ENCODE peak calls at places on chromosomes 2 and 18, in five cellular contexts. A is cardiac fibroblast, F is stromal cell of bone marrow, P is AG08396, C is lower lobe of right lung. E is an unnamed sample.

GRCh38 chr2:219207884-219208740 is 1.5 kb downstream of the ZFAND2B start:
- DNase-seq in A (peak; percentile 73), F (no peak), P (peak; percentile 68), C (no peak), E (no peak)

GRCh38 chr2:18829331-18829902 is 240.0 kb upstream of the NT5C1B start:
- DNase-seq in A (peak; percentile 56), F (no peak), P (peak; percentile 20), C (no peak), E (no peak)

GRCh38 chr2:85156141-85156540 is 22.9 kb downstream of the TCF7L1 start:
- DNase-seq in A (peak; percentile 65), F (no peak), P (no peak), C (no peak), E (no peak)

GRCh38 chr2:62197017-62197586 is 1.2 kb downstream of the B3GNT2 start:
- DNase-seq in A (no peak), F (no peak), P (no peak), C (peak; percentile 57), E (peak; percentile 47)

GRCh38 chr2:38268691-38269309 is 108.3 kb downstream of the ATL2 start:
- DNase-seq in A (peak; percentile 18), F (peak; percentile 91), P (peak; percentile 40), C (no peak), E (no peak)

GRCh38 chr2:134124047-134124753 is 129.7 kb upstream of the MGAT5 start:
- DNase-seq in A (peak; percentile 10), F (no peak), P (no peak), C (no peak), E (no peak)

GRCh38 chr18:77000527-77000926 is 132.1 kb downstream of the MBP start:
- DNase-seq in A (peak; percentile 60), F (peak; percentile 8), P (peak; percentile 82), C (peak; percentile 74), E (peak; percentile 72)

GRCh38 chr2:239181074-239181581 is 219.7 kb downstream of the HDAC4 start:
- DNase-seq in A (no peak), F (no peak), P (no peak), C (no peak), E (no peak)

GRCh38 chr18:23689031-23689615 is at the start of gene LAMA3:
- DNase-seq in A (peak; percentile 35), F (peak; percentile 51), P (peak; percentile 67), C (peak; percentile 82), E (no peak)

GRCh38 chr18:48631851-48632250 is 93.0 kb downstream of the CTIF start:
- DNase-seq in A (no peak), F (no peak), P (no peak), C (no peak), E (no peak)

GRCh38 chr18:55337908-55338521 is 250.0 kb downstream of the TCF4 start:
- DNase-seq in A (peak; percentile 53), F (no peak), P (no peak), C (no peak), E (peak; percentile 54)

GRCh38 chr2:10832228-10832936 is 19.8 kb upstream of the PDIA6 start:
- DNase-seq in A (peak; percentile 83), F (peak; percentile 36), P (peak; percentile 93), C (peak; percentile 87), E (peak; percentile 85)

GRCh38 chr2:30026091-30027055 is 105.0 kb upstream of the ALK start:
- DNase-seq in A (peak; percentile 31), F (peak; percentile 11), P (peak; percentile 66), C (no peak), E (peak; percentile 5)

GRCh38 chr18:55152801-55153200 is 193.5 kb upstream of the CCDC68 start:
- DNase-seq in A (peak; percentile 12), F (peak; percentile 18), P (no peak), C (no peak), E (no peak)

GRCh38 chr2:74146929-74147728 is 583 bp downstream of the BOLA3 start:
- DNase-seq in A (peak; percentile 39), F (peak; percentile 28), P (peak; percentile 63), C (no peak), E (no peak)

GRCh38 chr2:120390381-120391055 is 44.6 kb downstream of the INHBB start:
- DNase-seq in A (no peak), F (no peak), P (no peak), C (peak; percentile 23), E (no peak)

GRCh38 chr2:26860451-26860850 is 12.5 kb downstream of the DPYSL5 start:
- DNase-seq in A (no peak), F (no peak), P (no peak), C (no peak), E (no peak)

GRCh38 chr2:210895132-210895531 is 338.7 kb downstream of the CPS1 start:
- DNase-seq in A (no peak), F (no peak), P (no peak), C (no peak), E (no peak)

E was measured in B cell.